ENCODE peak calls at places on chromosomes 13 and 19, in ten cellular contexts. X, M, N, Y, Z, V, L, S, E and H are unnamed samples.

GRCh38 chr19:2474232-2475017 is 1.5 kb upstream of the GADD45B start:
- DNase-seq in Z (peak), Y (peak), S (peak), V (peak), X (peak), L (peak), M (peak), N (peak), E (peak), H (peak)

GRCh38 chr13:42991892-42992584 is at the start of gene EPSTI1:
- DNase-seq in Y (peak), N (peak), L (peak), Z (peak), M (peak), X (peak), S (peak), E (peak), V (peak), H (peak)

GRCh38 chr13:110309661-110310524 is 2.8 kb downstream of the COL4A2 start:
- DNase-seq in X (no peak), V (no peak), M (peak), Y (no peak), L (peak), S (no peak), N (peak), E (no peak), Z (no peak), H (no peak)

GRCh38 chr19:48819366-48819816 is 8.6 kb upstream of the BCAT2 start:
- DNase-seq in Y (peak), N (peak), X (no peak), L (peak), S (peak), Z (peak), M (peak), E (no peak), V (peak), H (no peak)

GRCh38 chr19:14683439-14683838 is 6.4 kb upstream of the ZNF333 start:
- DNase-seq in Z (no peak), E (no peak), L (no peak), M (no peak), X (no peak), V (no peak), S (no peak), Y (no peak), N (no peak), H (no peak)

GRCh38 chr13:83995930-83996329 is 113.7 kb upstream of the SLITRK1 start:
- DNase-seq in S (no peak), Z (no peak), X (no peak), M (no peak), N (no peak), E (no peak), V (no peak), Y (no peak), L (no peak), H (no peak)

GRCh38 chr13:71702253-71702652 is 164.8 kb downstream of the DACH1 start:
- DNase-seq in Y (no peak), M (no peak), E (no peak), S (no peak), Z (no peak), X (no peak), N (no peak), V (no peak), L (no peak), H (no peak)

GRCh38 chr19:47151627-47152026 is 21.0 kb downstream of the SAE1 start:
- DNase-seq in S (no peak), E (no peak), N (no peak), Z (no peak), Y (no peak), V (no peak), M (no peak), L (no peak), X (no peak), H (no peak)

GRCh38 chr13:60759499-60759898 is 362.5 kb downstream of the TDRD3 start:
- DNase-seq in S (no peak), V (no peak), L (no peak), Y (no peak), M (peak), E (peak), N (no peak), X (no peak), Z (peak), H (no peak)

GRCh38 chr13:36131215-36131930 is at the start of gene DCLK1:
- DNase-seq in S (peak), V (peak), Y (no peak), N (no peak), M (peak), X (no peak), Z (peak), L (peak), E (peak), H (no peak)

GRCh38 chr19:17089238-17089637 is 13.7 kb downstream of the MYO9B start:
- DNase-seq in X (no peak), V (no peak), L (no peak), M (peak), Z (peak), Y (no peak), S (no peak), E (no peak), N (no peak), H (no peak)

GRCh38 chr13:45728759-45729158 is 26.6 kb downstream of the CBY2 start:
- DNase-seq in Z (peak), Y (no peak), L (peak), N (peak), V (no peak), X (no peak), E (peak), S (no peak), M (no peak), H (peak)

GRCh38 chr13:98542568-98543379 is 34.1 kb downstream of the STK24 start:
- DNase-seq in L (no peak), Z (no peak), M (no peak), V (no peak), Y (no peak), X (no peak), N (no peak), E (no peak), S (no peak), H (peak)

GRCh38 chr19:55653651-55654322 is 1.0 kb upstream of the U2AF2 start:
- DNase-seq in Z (peak), N (peak), Y (peak), V (peak), L (peak), S (peak), X (peak), M (peak), E (peak), H (peak)

GRCh38 chr19:18488838-18489626 is 32.8 kb downstream of the ELL start:
- DNase-seq in M (no peak), V (peak), E (peak), S (no peak), L (no peak), Y (no peak), Z (no peak), N (no peak), X (no peak), H (no peak)

GRCh38 chr19:18486746-18487145 is 35.1 kb downstream of the ELL start:
- DNase-seq in L (no peak), Y (no peak), N (no peak), Z (no peak), V (no peak), E (no peak), M (no peak), S (no peak), X (no peak), H (no peak)

GRCh38 chr19:18487576-18488402 is 34.1 kb downstream of the ELL start:
- DNase-seq in E (no peak), N (no peak), V (peak), Y (no peak), L (no peak), X (no peak), Z (no peak), S (no peak), M (no peak), H (no peak)

GRCh38 chr19:18489627-18490184 is 32.2 kb downstream of the ELL start:
- DNase-seq in M (no peak), N (no peak), V (no peak), S (no peak), X (no peak), Y (no peak), E (no peak), Z (no peak), L (no peak), H (no peak)

GRCh38 chr19:18488403-18488723 is 33.5 kb downstream of the ELL start:
- DNase-seq in N (no peak), S (no peak), L (no peak), Z (no peak), E (no peak), Y (no peak), X (no peak), V (no peak), M (peak), H (no peak)
- TF ChIP-seq CTCF in N (no peak), S (peak), L (no peak), Z (peak), E (no peak), Y (peak), X (no peak), V (no peak), M (peak), H (no peak)

GRCh38 chr19:9848060-9848459 is 12.9 kb downstream of the PIN1 start:
- DNase-seq in Z (no peak), M (no peak), V (no peak), X (no peak), E (peak), L (no peak), Y (no peak), N (no peak), S (no peak), H (no peak)
- H3K4me3 ChIP-seq in Z (no peak), M (no peak), V (no peak), X (no peak), E (no peak), L (no peak), Y (no peak), N (no peak), S (no peak), H (no peak)

GRCh38 chr13:79480954-79481684 is at the start of gene NDFIP2:
- DNase-seq in S (peak), M (peak), L (peak), E (peak), V (peak), Y (peak), Z (peak), X (peak), N (peak), H (peak)

GRCh38 chr13:79482271-79482970 is 1.5 kb downstream of the NDFIP2 start:
- DNase-seq in S (no peak), Z (peak), M (peak), E (no peak), V (no peak), L (no peak), X (no peak), Y (no peak), N (no peak), H (no peak)

GRCh38 chr13:79481685-79482052 is 714 bp downstream of the NDFIP2 start:
- DNase-seq in V (no peak), Y (no peak), S (peak), Z (no peak), M (no peak), E (no peak), N (no peak), L (no peak), X (no peak), H (peak)

GRCh38 chr13:79475569-79475968 is 5.4 kb upstream of the NDFIP2 start:
- DNase-seq in E (no peak), Y (no peak), Z (no peak), X (no peak), S (no peak), M (no peak), N (no peak), V (no peak), L (no peak), H (no peak)

GRCh38 chr13:79477968-79478367 is 3.0 kb upstream of the NDFIP2 start:
- DNase-seq in M (peak), S (no peak), Z (peak), E (peak), N (no peak), X (no peak), L (no peak), V (no peak), Y (no peak), H (no peak)
- TF ChIP-seq CTCF in M (no peak), S (no peak), Z (no peak), E (no peak), N (no peak), X (no peak), L (no peak), V (no peak), Y (no peak), H (no peak)

GRCh38 chr13:21583496-21583895 is 20.5 kb downstream of the MICU2 start:
- DNase-seq in Y (no peak), L (no peak), M (peak), E (peak), N (no peak), Z (peak), X (no peak), S (no peak), V (no peak), H (no peak)

GRCh38 chr13:21584973-21585592 is 18.9 kb downstream of the MICU2 start:
- DNase-seq in V (no peak), X (no peak), Y (no peak), L (no peak), Z (no peak), N (no peak), S (no peak), M (no peak), E (no peak), H (no peak)

GRCh38 chr13:21579754-21580316 is 24.1 kb downstream of the MICU2 start:
- DNase-seq in Y (no peak), Z (no peak), V (no peak), L (no peak), M (no peak), X (no peak), N (no peak), S (no peak), E (no peak), H (peak)

GRCh38 chr13:21576424-21576823 is 27.5 kb downstream of the MICU2 start:
- DNase-seq in E (no peak), L (no peak), Y (no peak), X (no peak), S (no peak), Z (peak), M (no peak), N (no peak), V (no peak), H (no peak)

DNA sequence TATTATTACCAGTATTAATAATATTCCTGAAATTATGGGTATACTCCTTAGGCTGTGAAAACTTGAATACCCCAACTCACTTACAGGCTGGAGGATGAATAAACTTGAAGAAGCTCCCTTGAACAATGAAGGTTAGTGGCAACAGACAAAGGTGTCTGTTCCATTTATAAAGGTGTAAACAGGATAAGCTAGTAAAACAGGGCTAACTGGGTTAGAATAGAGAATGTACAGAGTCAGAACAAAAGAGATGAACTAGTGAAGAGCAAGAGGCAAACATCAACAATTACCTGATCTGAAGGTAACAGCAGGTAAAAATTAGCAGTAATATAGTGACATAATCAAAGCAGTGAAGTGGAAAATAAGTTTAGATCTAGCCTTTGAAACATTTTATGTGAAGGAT is 23.2 kb downstream of the MICU2 start:
- DNase-seq in L (no peak), E (no peak), V (no peak), Z (no peak), M (no peak), X (no peak), S (no peak), N (no peak), Y (no peak), H (no peak)
- H3K4me3 ChIP-seq in L (no peak), E (no peak), V (no peak), Z (no peak), M (no peak), X (no peak), S (no peak), N (no peak), Y (no peak), H (no peak)

GRCh38 chr19:7692417-7693088 is 9.4 kb downstream of the FCER2 start:
- DNase-seq in Y (no peak), N (no peak), M (no peak), L (no peak), V (no peak), S (no peak), Z (no peak), E (no peak), X (no peak), H (no peak)

GRCh38 chr19:7691497-7691896 is 10.4 kb downstream of the FCER2 start:
- DNase-seq in N (no peak), Z (no peak), E (no peak), Y (no peak), V (no peak), S (no peak), X (no peak), M (no peak), L (no peak), H (no peak)

GRCh38 chr19:7690779-7691258 is 10.2 kb downstream of the TRAPPC5 start:
- DNase-seq in Y (no peak), V (no peak), M (no peak), L (no peak), Z (no peak), X (no peak), S (no peak), E (no peak), N (no peak), H (peak)

GRCh38 chr19:7697721-7698287 is 4.1 kb downstream of the FCER2 start:
- DNase-seq in Y (no peak), N (no peak), V (no peak), S (no peak), M (no peak), X (no peak), L (no peak), Z (no peak), E (no peak), H (no peak)

DNA sequence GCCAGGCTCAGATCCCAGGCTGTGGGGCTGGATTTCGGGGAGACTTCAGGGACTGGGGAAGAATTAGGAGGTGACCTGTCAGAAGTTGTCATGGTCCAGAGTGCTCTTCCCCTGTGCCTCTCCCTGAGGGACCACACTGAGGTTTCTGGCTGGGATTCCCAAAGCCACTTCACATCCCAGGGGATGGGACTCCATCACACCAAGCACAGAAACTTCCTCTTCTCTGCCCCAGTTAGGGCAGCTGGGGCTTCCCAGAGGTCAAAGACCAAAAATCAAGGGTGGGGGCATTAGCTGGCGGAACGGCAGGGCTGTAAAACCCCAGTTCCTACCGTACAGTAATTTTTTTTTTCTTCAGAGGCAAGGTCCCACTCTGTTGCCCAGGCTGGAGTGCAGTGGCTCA is 7.4 kb downstream of the FCER2 start:
- DNase-seq in X (no peak), Z (no peak), E (no peak), S (no peak), V (no peak), Y (no peak), L (no peak), M (no peak), N (no peak), H (peak)
- TF ChIP-seq CTCF in X (no peak), Z (no peak), E (no peak), S (no peak), V (no peak), Y (no peak), L (no peak), M (no peak), N (no peak), H (no peak)

GRCh38 chr13:44155422-44156293 is 218.0 kb upstream of the SERP2 start:
- DNase-seq in V (no peak), M (peak), Z (peak), X (no peak), Y (peak), E (peak), S (peak), N (peak), L (peak), H (no peak)

GRCh38 chr13:44157614-44158013 is 216.0 kb upstream of the SERP2 start:
- DNase-seq in E (no peak), X (no peak), Y (no peak), N (no peak), L (no peak), M (no peak), V (no peak), S (no peak), Z (peak), H (no peak)

GRCh38 chr13:44158741-44159632 is 214.6 kb upstream of the SERP2 start:
- DNase-seq in E (no peak), L (no peak), V (no peak), Z (peak), X (no peak), S (no peak), Y (no peak), M (peak), N (no peak), H (no peak)

GRCh38 chr13:44158055-44158655 is 215.5 kb upstream of the SERP2 start:
- DNase-seq in V (no peak), Y (no peak), E (no peak), L (no peak), Z (no peak), N (peak), X (no peak), M (no peak), S (no peak), H (no peak)

DNA sequence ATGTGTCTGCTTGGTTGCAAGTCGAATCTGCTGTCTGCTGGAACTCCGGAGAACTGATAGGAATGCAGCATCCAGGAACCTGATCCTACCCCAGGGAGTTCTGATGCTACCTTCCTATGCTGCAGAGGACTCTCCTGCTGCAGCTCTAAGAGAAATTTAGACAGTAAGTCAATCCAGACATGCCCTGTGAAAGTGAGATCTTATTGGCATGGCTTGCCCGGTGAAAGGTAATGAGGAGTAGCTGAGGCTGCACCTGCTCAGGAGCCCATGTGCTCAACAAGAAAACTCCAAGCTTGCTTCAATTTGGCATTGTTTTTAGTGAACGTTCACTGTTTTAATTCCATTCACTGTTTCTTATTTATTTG is 217.3 kb upstream of the SERP2 start:
- DNase-seq in Z (no peak), V (no peak), L (no peak), X (no peak), N (no peak), E (no peak), S (no peak), M (no peak), Y (no peak), H (no peak)
- H3K4me3 ChIP-seq in Z (no peak), V (no peak), L (no peak), X (no peak), N (peak), E (no peak), S (no peak), M (no peak), Y (peak), H (no peak)

GRCh38 chr19:54534156-54534555 is 31.5 kb downstream of the LAIR2 start:
- DNase-seq in E (no peak), Z (no peak), X (no peak), V (no peak), M (no peak), L (peak), Y (no peak), N (no peak), S (no peak), H (no peak)
- TF ChIP-seq CTCF in E (no peak), Z (no peak), X (no peak), V (no peak), M (no peak), L (no peak), Y (no peak), N (no peak), S (no peak), H (no peak)

DNA sequence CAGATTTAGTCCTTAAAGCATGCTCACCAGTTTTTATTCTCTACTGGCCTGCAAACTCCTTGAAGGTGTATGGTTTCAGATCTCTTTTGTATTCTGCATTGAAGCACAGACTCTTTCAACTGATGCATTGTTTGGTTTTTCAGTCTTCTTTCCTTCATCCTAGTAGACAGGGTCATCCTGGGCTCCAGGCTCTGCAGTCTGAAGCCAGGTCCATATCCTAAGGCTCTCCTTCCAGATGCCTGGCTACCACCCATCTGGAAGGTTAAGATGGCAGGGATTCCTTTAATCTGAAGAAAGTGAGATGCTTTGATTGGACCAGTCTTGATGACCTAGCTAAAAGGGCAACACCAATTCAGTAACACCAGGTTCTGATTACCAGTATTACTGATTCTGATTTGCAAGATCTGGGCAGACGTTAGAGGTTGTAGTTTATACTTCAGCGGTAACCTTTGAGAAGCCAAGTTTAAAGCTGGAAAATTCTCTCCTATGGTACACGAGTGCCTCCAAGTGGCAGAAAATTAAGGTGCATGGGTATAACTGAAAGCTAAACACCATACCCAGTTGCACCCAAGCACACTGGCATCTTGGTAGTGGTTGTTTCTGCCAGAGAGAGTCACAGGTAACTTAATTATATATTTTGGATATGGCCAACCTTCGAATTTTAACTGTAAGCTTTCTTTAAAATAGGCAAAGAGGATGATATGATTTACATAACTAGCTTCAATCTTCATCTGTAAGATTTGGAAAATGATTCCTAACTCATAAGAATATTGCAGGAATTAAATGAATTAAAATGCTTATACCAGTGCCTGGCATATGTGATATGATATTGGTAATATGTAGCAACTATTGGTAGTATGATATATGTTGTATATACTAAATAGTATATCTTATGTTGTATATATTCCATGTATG is 1651.9 kb upstream of the MIR17HG start:
- DNase-seq in E (peak), Z (peak), Y (no peak), M (peak), S (peak), V (peak), L (no peak), X (no peak), N (no peak), H (peak)
- H3K4me3 ChIP-seq in E (no peak), Z (no peak), Y (no peak), M (no peak), S (no peak), V (no peak), L (no peak), X (no peak), N (no peak), H (no peak)